ENCODE peak calls at places on chromosomes 1 and 21, in ten cellular contexts. T is K562, A is BJ, K is AG09309, S is cardiac muscle cell, N is ovary, G is D721Med, R is sigmoid colon, F is bronchial epithelial cell, E is uterus. Q is an unnamed sample.

GRCh38 chr1:119068427-119068826 is 72.0 kb downstream of the WARS2 start:
- DNase-seq in T (peak), A (no peak), K (no peak), S (no peak), N (no peak), G (no peak), R (no peak), F (no peak), E (no peak), Q (no peak)

GRCh38 chr1:108831225-108831624 is 25.7 kb downstream of the AKNAD1 start:
- DNase-seq in T (no peak), A (peak), K (no peak), S (no peak), N (no peak), G (no peak), R (no peak), F (peak), E (peak), Q (no peak)

GRCh38 chr1:161484613-161485012 is 20.6 kb upstream of the FCGR2A start:
- DNase-seq in T (no peak), A (no peak), K (no peak), S (no peak), N (no peak), G (no peak), R (no peak), F (no peak), E (no peak), Q (no peak)

GRCh38 chr21:29238052-29238966 is 60.4 kb upstream of the BACH1 start:
- DNase-seq in T (no peak), A (no peak), K (no peak), S (no peak), N (no peak), G (no peak), R (no peak), F (peak), E (no peak), Q (no peak)

GRCh38 chr1:16442941-16443340 is 2.4 kb downstream of the NECAP2 start:
- DNase-seq in T (peak), A (no peak), K (no peak), S (no peak), N (no peak), G (no peak), R (no peak), F (no peak), E (no peak), Q (no peak)

GRCh38 chr1:65769621-65770020 is 23.1 kb upstream of the PDE4B start:
- DNase-seq in T (no peak), A (peak), K (peak), S (no peak), N (no peak), G (no peak), R (no peak), F (no peak), E (no peak), Q (no peak)

GRCh38 chr1:3052501-3052900 is 16.5 kb upstream of the PRDM16 start:
- DNase-seq in T (no peak), A (no peak), K (no peak), S (no peak), N (no peak), G (no peak), R (peak), F (no peak), E (no peak), Q (peak)

GRCh38 chr1:998051-998821 is 1.7 kb downstream of the HES4 start:
- DNase-seq in T (peak), A (no peak), K (no peak), S (peak), N (no peak), G (no peak), R (peak), F (no peak), E (peak), Q (no peak)

GRCh38 chr1:201156346-201156745 is 2.1 kb upstream of the TMEM9 start:
- DNase-seq in T (no peak), A (no peak), K (no peak), S (no peak), N (no peak), G (no peak), R (no peak), F (no peak), E (no peak), Q (no peak)

GRCh38 chr1:17765444-17766411 is 10.6 kb downstream of the ACTL8 start:
- DNase-seq in T (no peak), A (peak), K (peak), S (no peak), N (no peak), G (no peak), R (no peak), F (peak), E (no peak), Q (no peak)

GRCh38 chr1:239387304-239388231 is 1.2 kb downstream of the CHRM3 start:
- DNase-seq in T (no peak), A (no peak), K (no peak), S (peak), N (peak), G (no peak), R (no peak), F (no peak), E (no peak), Q (no peak)

GRCh38 chr21:45894891-45895777 is 86.4 kb upstream of the COL6A1 start:
- DNase-seq in T (no peak), A (no peak), K (no peak), S (no peak), N (no peak), G (no peak), R (no peak), F (no peak), E (no peak), Q (peak)

GRCh38 chr1:14724697-14725096 is 126.2 kb downstream of the KAZN start:
- DNase-seq in T (no peak), A (no peak), K (no peak), S (no peak), N (no peak), G (no peak), R (no peak), F (no peak), E (no peak), Q (no peak)

GRCh38 chr1:214718724-214719123 is 115.7 kb downstream of the CENPF start:
- DNase-seq in T (no peak), A (no peak), K (no peak), S (no peak), N (no peak), G (no peak), R (no peak), F (peak), E (no peak), Q (no peak)

GRCh38 chr1:67766117-67766978 is 66.9 kb downstream of the GNG12 start:
- DNase-seq in T (peak), A (peak), K (no peak), S (peak), N (peak), G (no peak), R (no peak), F (peak), E (peak), Q (no peak)

GRCh38 chr1:162276493-162276892 is 100.2 kb downstream of the SPATA46 start:
- DNase-seq in T (peak), A (no peak), K (no peak), S (peak), N (no peak), G (no peak), R (no peak), F (peak), E (no peak), Q (no peak)

GRCh38 chr21:42513151-42513984 is at the start of gene SLC37A1:
- DNase-seq in T (no peak), A (no peak), K (no peak), S (peak), N (peak), G (no peak), R (peak), F (no peak), E (no peak), Q (no peak)

GRCh38 chr1:82778612-82779011 is 977.9 kb downstream of the ADGRL2 start:
- DNase-seq in T (no peak), A (no peak), K (no peak), S (peak), N (no peak), G (no peak), R (no peak), F (peak), E (no peak), Q (no peak)

GRCh38 chr1:230426246-230427101 is at the start of gene PGBD5:
- DNase-seq in T (peak), A (peak), K (no peak), S (peak), N (peak), G (peak), R (peak), F (peak), E (no peak), Q (peak)

GRCh38 chr1:27650527-27651175 is 15.7 kb upstream of the FGR start:
- DNase-seq in T (peak), A (peak), K (no peak), S (peak), N (no peak), G (no peak), R (no peak), F (peak), E (no peak), Q (no peak)

GRCh38 chr1:167782946-167783345 is 61.2 kb downstream of the MPZL1 start:
- DNase-seq in T (no peak), A (no peak), K (no peak), S (no peak), N (no peak), G (no peak), R (no peak), F (peak), E (no peak), Q (no peak)

GRCh38 chr1:66704177-66704880 is 47.9 kb upstream of the DYNLT5 start:
- DNase-seq in T (no peak), A (no peak), K (no peak), S (no peak), N (no peak), G (no peak), R (no peak), F (no peak), E (no peak), Q (no peak)

GRCh38 chr1:84077476-84078107 is 66.5 kb upstream of the PRKACB start:
- DNase-seq in T (peak), A (no peak), K (peak), S (peak), N (peak), G (peak), R (peak), F (no peak), E (peak), Q (peak)

GRCh38 chr1:228465134-228465533 is 22.0 kb upstream of the RNF187 start:
- DNase-seq in T (no peak), A (no peak), K (no peak), S (no peak), N (no peak), G (no peak), R (no peak), F (no peak), E (no peak), Q (no peak)

GRCh38 chr1:186486061-186486460 is 25.1 kb upstream of the PDC start:
- DNase-seq in T (no peak), A (no peak), K (no peak), S (no peak), N (no peak), G (no peak), R (no peak), F (no peak), E (no peak), Q (no peak)

GRCh38 chr1:56911539-56911938 is 54.3 kb downstream of the C8B start:
- DNase-seq in T (no peak), A (no peak), K (no peak), S (no peak), N (no peak), G (no peak), R (no peak), F (no peak), E (no peak), Q (no peak)

GRCh38 chr1:89723144-89723543 is 90.2 kb downstream of the LRRC8C start:
- DNase-seq in T (no peak), A (no peak), K (no peak), S (no peak), N (no peak), G (no peak), R (no peak), F (no peak), E (no peak), Q (no peak)

GRCh38 chr1:64841330-64842065 is 96.6 kb downstream of the RAVER2 start:
- DNase-seq in T (no peak), A (no peak), K (no peak), S (no peak), N (no peak), G (no peak), R (no peak), F (peak), E (no peak), Q (no peak)

GRCh38 chr1:166029196-166029965 is 137.4 kb downstream of the FAM78B start:
- DNase-seq in T (no peak), A (no peak), K (no peak), S (no peak), N (no peak), G (no peak), R (no peak), F (no peak), E (no peak), Q (no peak)

GRCh38 chr1:78370356-78370755 is 120.4 kb upstream of the PTGFR start:
- DNase-seq in T (no peak), A (peak), K (no peak), S (no peak), N (no peak), G (no peak), R (no peak), F (peak), E (no peak), Q (no peak)

GRCh38 chr1:198157847-198158765 is 1.3 kb downstream of the NEK7 start:
- DNase-seq in T (peak), A (no peak), K (no peak), S (no peak), N (peak), G (no peak), R (no peak), F (peak), E (no peak), Q (no peak)

GRCh38 chr1:15758953-15759661 is 512 bp downstream of the FBLIM1 start:
- DNase-seq in T (no peak), A (no peak), K (no peak), S (peak), N (peak), G (no peak), R (no peak), F (no peak), E (no peak), Q (no peak)

GRCh38 chr1:172399369-172400072 is 21.0 kb upstream of the C1orf105 start:
- DNase-seq in T (peak), A (peak), K (peak), S (peak), N (peak), G (no peak), R (peak), F (peak), E (peak), Q (no peak)

GRCh38 chr1:84412316-84412942 is 14.1 kb downstream of the DNASE2B start:
- DNase-seq in T (no peak), A (no peak), K (no peak), S (no peak), N (no peak), G (no peak), R (no peak), F (no peak), E (no peak), Q (no peak)

GRCh38 chr1:179955318-179955638 is 668 bp downstream of the CEP350 start:
- DNase-seq in T (no peak), A (no peak), K (no peak), S (no peak), N (no peak), G (no peak), R (no peak), F (peak), E (no peak), Q (no peak)

GRCh38 chr1:214454619-214455396 is 96.6 kb downstream of the PTPN14 start:
- DNase-seq in T (no peak), A (no peak), K (no peak), S (no peak), N (no peak), G (no peak), R (no peak), F (peak), E (no peak), Q (no peak)

GRCh38 chr1:156075158-156075557 is 7.1 kb downstream of the MEX3A start:
- DNase-seq in T (peak), A (no peak), K (no peak), S (peak), N (no peak), G (no peak), R (no peak), F (no peak), E (no peak), Q (no peak)

GRCh38 chr21:18164933-18165332 is 79.7 kb upstream of the CHODL start:
- DNase-seq in T (no peak), A (no peak), K (no peak), S (no peak), N (no peak), G (no peak), R (no peak), F (peak), E (no peak), Q (no peak)

GRCh38 chr1:215749423-215749822 is 182.3 kb downstream of the KCTD3 start:
- DNase-seq in T (no peak), A (peak), K (peak), S (no peak), N (no peak), G (no peak), R (no peak), F (peak), E (no peak), Q (no peak)

GRCh38 chr1:57791497-57791896 is 367.6 kb upstream of the DAB1 start:
- DNase-seq in T (no peak), A (no peak), K (no peak), S (no peak), N (no peak), G (no peak), R (no peak), F (no peak), E (no peak), Q (no peak)

GRCh38 chr21:40841524-40842196 is 5.3 kb downstream of the DSCAM start:
- DNase-seq in T (peak), A (no peak), K (no peak), S (peak), N (no peak), G (no peak), R (no peak), F (peak), E (no peak), Q (no peak)
- TF ChIP-seq CTCF in T (peak), A (peak), K (peak), S (no peak), N (no peak), G (no peak), R (no peak), F (peak), E (no peak), Q (peak)

DNA sequence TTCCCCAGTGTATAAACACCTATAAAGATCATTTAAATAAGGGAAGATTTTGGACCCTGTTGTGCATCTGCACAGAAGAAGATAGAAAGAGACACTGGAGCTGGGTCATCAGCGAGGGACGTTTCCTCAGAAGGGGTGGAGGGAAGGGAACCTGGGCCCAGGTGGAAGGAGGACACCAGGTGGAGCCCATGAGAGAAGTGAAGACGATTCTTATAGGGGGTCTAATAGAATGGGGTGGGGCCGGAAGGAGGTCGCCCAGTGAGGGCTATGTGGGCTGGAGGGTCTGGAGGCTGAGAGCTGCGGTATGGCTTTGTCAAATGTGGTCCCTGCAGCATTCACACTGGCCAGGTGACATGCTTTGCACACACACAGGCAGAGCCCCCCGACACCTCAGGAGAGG is 13.7 kb downstream of the KIRREL1 start:
- DNase-seq in T (no peak), A (no peak), K (no peak), S (no peak), N (no peak), G (no peak), R (no peak), F (no peak), E (no peak), Q (no peak)
- TF ChIP-seq CTCF in T (no peak), A (no peak), K (no peak), S (no peak), N (no peak), G (no peak), R (no peak), F (no peak), E (no peak), Q (no peak)

DNA sequence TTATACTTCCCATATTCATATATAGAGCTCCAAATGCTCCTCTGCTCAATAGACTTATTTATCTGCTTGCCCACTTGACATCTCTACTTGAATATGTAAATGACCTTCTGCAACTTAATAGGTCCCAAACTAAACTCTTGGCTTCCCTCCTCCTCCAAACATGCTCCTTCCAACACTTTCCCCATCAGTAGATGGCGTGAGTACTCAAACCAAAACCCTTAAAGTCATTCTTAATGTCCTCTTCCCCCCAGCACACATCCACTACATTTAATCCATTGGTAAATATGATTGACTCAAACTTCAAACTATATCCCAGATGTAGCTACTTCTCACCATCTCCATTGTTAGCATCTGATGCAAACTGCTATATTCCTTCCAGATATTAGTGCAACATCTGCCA is 48.5 kb upstream of the PBX1 start:
- DNase-seq in T (no peak), A (no peak), K (peak), S (no peak), N (no peak), G (no peak), R (no peak), F (peak), E (no peak), Q (no peak)
- TF ChIP-seq CTCF in T (no peak), A (peak), K (peak), S (peak), N (no peak), G (no peak), R (no peak), F (no peak), E (no peak), Q (peak)

DNA sequence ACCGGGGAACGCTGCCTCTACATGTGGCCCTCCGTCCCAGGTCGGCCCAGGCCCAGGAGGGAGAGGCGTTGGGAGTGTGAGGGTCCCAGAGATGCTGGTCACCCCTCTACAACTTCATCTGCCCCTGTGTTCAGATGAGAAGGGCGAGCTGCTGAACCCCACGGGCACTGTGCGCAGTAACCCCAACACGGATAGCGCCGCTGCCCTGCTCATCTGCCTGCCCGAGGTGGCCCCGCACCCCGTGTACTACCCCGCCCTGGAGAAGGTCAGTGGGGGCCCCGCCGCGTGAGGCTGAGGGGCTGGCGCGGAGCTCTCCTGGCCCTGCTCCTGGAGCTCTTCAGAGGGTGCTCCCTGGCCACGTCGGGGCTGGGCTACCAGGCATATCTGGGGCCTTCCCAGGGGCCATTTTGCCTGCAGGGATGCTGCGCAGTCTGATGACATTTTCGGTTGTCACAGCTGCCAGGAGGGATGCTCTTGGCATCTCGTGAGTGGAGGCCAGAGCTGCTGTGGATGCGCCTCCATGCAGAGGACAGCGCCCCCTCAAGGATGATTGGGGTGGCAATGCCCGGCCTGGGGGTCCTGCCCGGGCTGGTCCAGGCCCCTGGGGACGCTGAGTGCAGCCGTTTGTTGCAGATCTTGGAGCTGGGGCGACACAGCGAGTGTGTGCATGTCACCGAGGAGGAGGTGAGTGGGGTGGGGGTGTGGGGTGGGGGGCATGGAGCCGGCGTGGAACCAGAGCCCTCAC is 68.6 kb downstream of the PIK3CD start:
- DNase-seq in T (no peak), A (no peak), K (no peak), S (no peak), N (no peak), G (no peak), R (no peak), F (no peak), E (no peak), Q (no peak)
- TF ChIP-seq CTCF in T (no peak), A (no peak), K (no peak), S (no peak), N (no peak), G (no peak), R (no peak), F (no peak), E (no peak), Q (no peak)

GRCh38 chr1:4935807-4936206 is 281.4 kb downstream of the AJAP1 start:
- DNase-seq in T (no peak), A (no peak), K (no peak), S (no peak), N (no peak), G (no peak), R (no peak), F (no peak), E (no peak), Q (no peak)
- TF ChIP-seq CTCF in T (no peak), A (no peak), K (no peak), S (no peak), N (no peak), G (no peak), R (no peak), F (no peak), E (no peak), Q (no peak)